ENCODE peak calls at places on chromosomes 4 and X, in four cellular contexts. One of them, this sample, is unnamed.

GRCh38 chrX:44570524-44570923 is 27.9 kb upstream of the FUNDC1 start:
- DNase-seq in GM12878: no peak
- DNase-seq in K562: peak
- DNase-seq in HepG2: no peak
- DNase-seq in this sample: no peak

GRCh38 chrX:70049406-70049805 is 332 bp downstream of the AWAT2 start:
- DNase-seq in GM12878: no peak
- DNase-seq in K562: no peak
- DNase-seq in HepG2: no peak
- DNase-seq in this sample: no peak

GRCh38 chr4:98027827-98028226 is 115.4 kb downstream of the STPG2 start:
- DNase-seq in K562: peak
- DNase-seq in HepG2: no peak
- DNase-seq in GM12878: no peak
- DNase-seq in this sample: no peak

GRCh38 chr4:88811904-88812303 is 114.3 kb upstream of the NAP1L5 start:
- DNase-seq in K562: no peak
- DNase-seq in HepG2: no peak
- DNase-seq in GM12878: no peak
- DNase-seq in this sample: no peak

GRCh38 chr4:150943126-150943525 is 72.0 kb downstream of the LRBA start:
- DNase-seq in HepG2: no peak
- DNase-seq in GM12878: no peak
- DNase-seq in K562: no peak
- DNase-seq in this sample: no peak

GRCh38 chr4:16125571-16126445 is 42.0 kb upstream of the PROM1 start:
- DNase-seq in HepG2: no peak
- DNase-seq in GM12878: no peak
- DNase-seq in K562: no peak
- DNase-seq in this sample: no peak

GRCh38 chrX:133645251-133645650 is 230.0 kb upstream of the GPC4 start:
- DNase-seq in GM12878: no peak
- DNase-seq in HepG2: no peak
- DNase-seq in K562: no peak
- DNase-seq in this sample: no peak

GRCh38 chr4:108168672-108169562 is at the start of gene LEF1:
- DNase-seq in GM12878: no peak
- DNase-seq in HepG2: no peak
- DNase-seq in K562: peak
- DNase-seq in this sample: peak

GRCh38 chrX:113512700-113513395 is 672.2 kb upstream of the AMOT start:
- DNase-seq in GM12878: no peak
- DNase-seq in HepG2: no peak
- DNase-seq in K562: no peak
- DNase-seq in this sample: no peak

GRCh38 chrX:139194571-139195280 is 335.8 kb upstream of the F9 start:
- DNase-seq in K562: peak
- DNase-seq in HepG2: no peak
- DNase-seq in GM12878: no peak
- DNase-seq in this sample: peak

GRCh38 chrX:121356139-121356849 is 308.9 kb downstream of the GLUD2 start:
- DNase-seq in HepG2: no peak
- DNase-seq in GM12878: no peak
- DNase-seq in K562: peak
- DNase-seq in this sample: no peak

GRCh38 chr4:67106846-67107467 is 438.3 kb downstream of the CENPC start:
- DNase-seq in HepG2: no peak
- DNase-seq in K562: no peak
- DNase-seq in GM12878: no peak
- DNase-seq in this sample: no peak

GRCh38 chrX:66163849-66164401 is at the start of gene HEPH:
- DNase-seq in K562: peak
- DNase-seq in HepG2: no peak
- DNase-seq in GM12878: peak
- DNase-seq in this sample: peak

GRCh38 chr4:33886356-33886755 is 2358.0 kb downstream of the ARAP2 start:
- DNase-seq in HepG2: no peak
- DNase-seq in GM12878: no peak
- DNase-seq in K562: no peak
- DNase-seq in this sample: no peak

GRCh38 chr4:17544205-17544604 is 29.2 kb downstream of the CLRN2 start:
- DNase-seq in GM12878: no peak
- DNase-seq in K562: peak
- DNase-seq in HepG2: peak
- DNase-seq in this sample: no peak

GRCh38 chr4:75718529-75718928 is 5.8 kb upstream of the USO1 start:
- DNase-seq in K562: no peak
- DNase-seq in GM12878: no peak
- DNase-seq in HepG2: no peak
- DNase-seq in this sample: no peak

GRCh38 chr4:7680106-7680505 is 245.4 kb upstream of the PSAPL1 start:
- DNase-seq in HepG2: no peak
- DNase-seq in K562: no peak
- DNase-seq in GM12878: no peak
- DNase-seq in this sample: no peak

GRCh38 chr4:25799522-25799921 is 63.3 kb downstream of the SEL1L3 start:
- DNase-seq in HepG2: no peak
- DNase-seq in GM12878: no peak
- DNase-seq in K562: no peak
- DNase-seq in this sample: no peak

GRCh38 chr4:88591787-88592599 is at the start of gene HERC3:
- DNase-seq in HepG2: peak
- DNase-seq in K562: peak
- DNase-seq in GM12878: peak
- DNase-seq in this sample: peak

GRCh38 chrX:72269671-72270251 is 7.3 kb downstream of the RPS4X start:
- DNase-seq in HepG2: no peak
- DNase-seq in K562: peak
- DNase-seq in GM12878: no peak
- DNase-seq in this sample: no peak

GRCh38 chr4:129138762-129139496 is 43.0 kb downstream of the C4orf33 start:
- DNase-seq in GM12878: no peak
- DNase-seq in K562: no peak
- DNase-seq in HepG2: no peak
- DNase-seq in this sample: no peak

GRCh38 chr4:78601013-78601412 is 49.4 kb downstream of the ANXA3 start:
- DNase-seq in GM12878: peak
- DNase-seq in HepG2: no peak
- DNase-seq in K562: peak
- DNase-seq in this sample: no peak

GRCh38 chr4:11743236-11743635 is 314.5 kb upstream of the HS3ST1 start:
- DNase-seq in HepG2: no peak
- DNase-seq in K562: no peak
- DNase-seq in GM12878: no peak
- DNase-seq in this sample: no peak

GRCh38 chr4:173214661-173215060 is 46.0 kb downstream of the GALNT7 start:
- DNase-seq in HepG2: no peak
- DNase-seq in GM12878: no peak
- DNase-seq in K562: no peak
- DNase-seq in this sample: no peak

GRCh38 chr4:122548452-122548851 is 72.4 kb downstream of the IL21 start:
- DNase-seq in HepG2: no peak
- DNase-seq in GM12878: no peak
- DNase-seq in K562: peak
- DNase-seq in this sample: no peak

DNA sequence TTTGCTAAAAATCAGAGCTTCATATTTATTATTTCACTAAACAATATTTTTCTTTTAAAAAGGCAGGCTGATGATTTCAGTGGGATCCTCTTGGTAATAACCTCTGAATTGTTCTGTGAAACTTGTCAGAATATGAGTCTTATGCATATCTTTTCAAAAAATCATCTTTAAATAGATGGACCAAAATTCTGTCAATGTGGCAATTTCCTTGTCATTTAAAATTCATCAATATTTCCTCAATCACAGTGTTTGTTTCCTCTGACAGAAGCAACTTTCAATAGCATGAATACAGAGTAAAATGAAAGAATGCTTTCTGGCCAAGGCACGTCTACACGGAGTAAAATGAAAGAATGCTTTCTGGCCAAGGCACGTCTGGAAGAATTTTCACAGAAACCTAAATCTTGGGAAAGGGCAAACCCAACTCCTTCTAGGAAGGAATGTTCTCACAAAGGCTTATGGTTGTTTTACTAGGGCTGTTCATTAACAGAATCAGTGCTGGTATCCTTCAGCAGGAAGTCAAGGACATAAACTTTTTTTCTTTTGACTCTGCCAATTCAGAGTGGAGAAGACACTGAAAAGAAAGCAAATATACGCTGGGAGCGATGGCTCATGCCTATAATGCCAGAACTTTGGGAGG is 99.0 kb upstream of the GPR34 start:
- DNase-seq in HepG2: peak
- DNase-seq in K562: no peak
- DNase-seq in GM12878: no peak
- DNase-seq in this sample: no peak
- TF ChIP-seq NR2C2 in HepG2: no peak
- TF ChIP-seq NR2C2 in K562: no peak
- TF ChIP-seq NR2C2 in GM12878: no peak
- TF ChIP-seq NR2C2 in this sample: no peak

DNA sequence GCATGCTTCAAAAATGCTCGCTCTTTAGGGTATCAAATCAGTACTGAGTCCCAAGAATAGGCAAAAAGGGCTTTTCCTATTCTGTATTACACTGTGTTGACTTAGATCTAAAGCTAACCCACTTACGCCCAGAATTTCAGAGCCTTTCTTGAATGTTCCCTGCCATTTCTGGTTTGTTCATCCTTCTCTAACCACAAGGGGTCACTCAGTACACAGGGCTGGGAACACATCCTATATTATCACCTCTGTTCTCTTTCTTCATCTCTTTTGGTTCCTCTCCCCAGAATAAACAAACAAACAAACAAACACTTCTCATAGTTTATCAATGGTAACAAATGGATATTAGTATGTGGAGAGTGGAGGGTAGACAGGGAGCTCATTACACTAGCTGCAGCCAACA is 25.5 kb upstream of the MORC4 start:
- DNase-seq in HepG2: peak
- DNase-seq in GM12878: no peak
- DNase-seq in K562: peak
- DNase-seq in this sample: no peak
- TF ChIP-seq CREM in HepG2: no peak
- TF ChIP-seq CREM in GM12878: no peak
- TF ChIP-seq CREM in K562: no peak
- TF ChIP-seq CREM in this sample: no peak

GRCh38 chr4:123701046-123701445 is 304.5 kb downstream of the SPRY1 start:
- DNase-seq in GM12878: no peak
- DNase-seq in HepG2: no peak
- DNase-seq in K562: no peak
- DNase-seq in this sample: no peak

GRCh38 chr4:123708902-123709301 is 312.3 kb downstream of the SPRY1 start:
- DNase-seq in HepG2: no peak
- DNase-seq in K562: no peak
- DNase-seq in GM12878: no peak
- DNase-seq in this sample: no peak

GRCh38 chr4:123705419-123705818 is 308.8 kb downstream of the SPRY1 start:
- DNase-seq in K562: no peak
- DNase-seq in HepG2: no peak
- DNase-seq in GM12878: no peak
- DNase-seq in this sample: no peak

GRCh38 chr4:123709336-123709735 is 312.7 kb downstream of the SPRY1 start:
- DNase-seq in HepG2: peak
- DNase-seq in K562: no peak
- DNase-seq in GM12878: no peak
- DNase-seq in this sample: no peak

DNA sequence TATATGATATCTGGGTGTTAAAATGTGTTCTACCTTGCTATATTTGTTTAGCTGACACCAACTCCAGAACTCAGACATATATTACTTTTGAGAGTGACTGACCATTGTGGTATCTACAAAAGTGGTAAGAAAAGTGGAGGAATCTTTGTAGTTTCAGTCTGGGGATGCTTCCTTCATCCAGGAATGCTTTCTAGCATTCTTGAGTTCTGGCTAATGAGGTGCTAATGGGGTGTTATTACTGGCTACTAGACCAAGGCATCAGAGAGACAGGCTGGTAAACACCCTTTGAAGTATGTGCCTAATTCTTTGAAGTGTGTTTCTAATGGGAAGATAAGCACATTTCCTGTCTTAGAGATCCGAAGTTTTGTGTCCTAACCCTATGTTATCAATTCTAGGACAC is 310.4 kb downstream of the SPRY1 start:
- DNase-seq in K562: no peak
- DNase-seq in HepG2: no peak
- DNase-seq in GM12878: no peak
- DNase-seq in this sample: no peak
- TF ChIP-seq ATF2 in K562: no peak
- TF ChIP-seq ATF2 in HepG2: no peak
- TF ChIP-seq ATF2 in GM12878: no peak
- TF ChIP-seq ATF2 in this sample: no peak

GRCh38 chr4:57114973-57115372 is 4.8 kb upstream of the IGFBP7 start:
- DNase-seq in K562: no peak
- DNase-seq in HepG2: no peak
- DNase-seq in GM12878: no peak
- DNase-seq in this sample: no peak

GRCh38 chr4:57109847-57110634 is at the start of gene IGFBP7:
- DNase-seq in K562: peak
- DNase-seq in HepG2: no peak
- DNase-seq in GM12878: no peak
- DNase-seq in this sample: peak

GRCh38 chr4:57113870-57114269 is 3.7 kb upstream of the IGFBP7 start:
- DNase-seq in HepG2: no peak
- DNase-seq in GM12878: no peak
- DNase-seq in K562: no peak
- DNase-seq in this sample: no peak

GRCh38 chr4:57109530-57109846 is 697 bp downstream of the IGFBP7 start:
- DNase-seq in HepG2: no peak
- DNase-seq in GM12878: no peak
- DNase-seq in K562: no peak
- DNase-seq in this sample: peak

DNA sequence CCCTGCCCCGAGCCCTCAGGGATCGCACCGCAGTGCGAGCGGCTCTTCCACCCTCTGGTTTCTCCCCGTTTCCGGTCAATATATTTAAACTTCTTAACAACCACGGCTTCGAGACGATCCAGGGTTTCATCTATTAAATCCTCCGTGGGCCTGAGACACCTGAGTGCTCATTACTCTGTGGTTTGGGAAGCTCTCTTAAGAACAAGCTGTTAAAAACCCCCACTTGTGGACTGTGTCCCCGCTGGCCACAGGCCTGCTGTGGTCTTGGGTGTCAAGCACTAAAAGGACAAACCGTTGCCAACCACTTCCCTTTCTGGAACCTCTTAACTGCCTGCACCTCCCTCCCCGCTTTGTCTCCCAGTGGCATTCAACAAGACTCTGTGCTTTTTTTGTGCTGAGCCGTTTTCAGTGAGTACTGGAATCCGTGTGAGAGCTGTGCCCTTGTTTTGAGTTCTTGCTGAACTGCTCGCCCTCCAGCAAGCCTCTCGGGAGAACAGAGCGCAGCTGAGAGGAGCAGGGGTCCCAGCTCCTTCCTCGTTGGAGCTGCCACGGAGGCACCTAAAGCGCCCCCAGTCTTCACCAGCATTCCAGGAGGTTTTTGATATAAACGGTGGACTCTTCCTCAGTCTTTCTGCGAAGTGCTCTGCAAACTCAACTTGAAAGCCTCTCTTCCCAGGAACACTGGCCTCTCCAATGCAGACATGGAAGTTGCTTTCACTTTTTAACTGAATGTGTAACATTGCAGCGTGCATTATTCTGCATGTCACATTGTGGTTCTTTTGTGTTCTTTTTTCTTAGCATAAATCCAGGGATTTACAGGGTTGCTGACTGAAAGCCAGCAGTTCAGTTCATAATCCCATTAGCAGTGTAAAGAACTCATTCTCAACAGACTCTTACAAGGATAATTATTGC is 706 bp upstream of the IGFBP7 start:
- DNase-seq in K562: peak
- DNase-seq in HepG2: no peak
- DNase-seq in GM12878: no peak
- DNase-seq in this sample: peak
- TF ChIP-seq NR2C2 in K562: no peak
- TF ChIP-seq NR2C2 in HepG2: no peak
- TF ChIP-seq NR2C2 in GM12878: no peak
- TF ChIP-seq NR2C2 in this sample: no peak

This sample was measured in WTC11.